ENCODE peak calls at places on chromosomes 4 and X, in nine cellular contexts. One of them, this sample, is unnamed.

GRCh38 chr4:41866799-41867677 is 68.2 kb upstream of the TMEM33 start:
- DNase-seq in neural crest cell: no peak
- DNase-seq in head of caudate nucleus: no peak
- DNase-seq in thoracic aorta: no peak
- DNase-seq in frontal cortex: no peak
- DNase-seq in NCI-H226: no peak
- DNase-seq in NCI-H1417: peak
- DNase-seq in sigmoid colon: no peak
- DNase-seq in GM23338: peak
- DNase-seq in this sample: no peak

GRCh38 chrX:21766101-21766500 is 8.2 kb upstream of the SMPX start:
- DNase-seq in GM23338: no peak
- DNase-seq in sigmoid colon: no peak
- DNase-seq in frontal cortex: no peak
- DNase-seq in thoracic aorta: no peak
- DNase-seq in NCI-H226: no peak
- DNase-seq in head of caudate nucleus: no peak
- DNase-seq in neural crest cell: no peak
- DNase-seq in NCI-H1417: no peak
- DNase-seq in this sample: no peak

GRCh38 chrX:15719324-15719968 is 18.6 kb upstream of the CA5B start:
- DNase-seq in NCI-H1417: no peak
- DNase-seq in frontal cortex: no peak
- DNase-seq in head of caudate nucleus: no peak
- DNase-seq in NCI-H226: no peak
- DNase-seq in GM23338: no peak
- DNase-seq in neural crest cell: no peak
- DNase-seq in sigmoid colon: no peak
- DNase-seq in thoracic aorta: no peak
- DNase-seq in this sample: no peak

GRCh38 chrX:23952984-23953907 is 45.4 kb downstream of the CXorf58 start:
- DNase-seq in head of caudate nucleus: no peak
- DNase-seq in NCI-H1417: peak
- DNase-seq in sigmoid colon: no peak
- DNase-seq in thoracic aorta: no peak
- DNase-seq in GM23338: peak
- DNase-seq in frontal cortex: no peak
- DNase-seq in NCI-H226: no peak
- DNase-seq in neural crest cell: no peak
- DNase-seq in this sample: no peak

GRCh38 chr4:151652841-151653547 is 107.8 kb downstream of the GATB start:
- DNase-seq in frontal cortex: no peak
- DNase-seq in sigmoid colon: no peak
- DNase-seq in thoracic aorta: no peak
- DNase-seq in head of caudate nucleus: no peak
- DNase-seq in NCI-H1417: no peak
- DNase-seq in GM23338: no peak
- DNase-seq in neural crest cell: no peak
- DNase-seq in NCI-H226: no peak
- DNase-seq in this sample: peak

GRCh38 chr4:55321707-55322264 is 24.3 kb upstream of the SRD5A3 start:
- DNase-seq in sigmoid colon: peak
- DNase-seq in NCI-H1417: peak
- DNase-seq in frontal cortex: no peak
- DNase-seq in NCI-H226: peak
- DNase-seq in thoracic aorta: peak
- DNase-seq in neural crest cell: peak
- DNase-seq in GM23338: peak
- DNase-seq in head of caudate nucleus: peak
- DNase-seq in this sample: peak

GRCh38 chr4:27010334-27010940 is 149.8 kb downstream of the STIM2 start:
- DNase-seq in head of caudate nucleus: peak
- DNase-seq in GM23338: peak
- DNase-seq in NCI-H1417: peak
- DNase-seq in NCI-H226: peak
- DNase-seq in thoracic aorta: no peak
- DNase-seq in frontal cortex: peak
- DNase-seq in sigmoid colon: peak
- DNase-seq in neural crest cell: peak
- DNase-seq in this sample: peak

GRCh38 chrX:41602946-41603345 is 85.8 kb upstream of the GPR34 start:
- DNase-seq in GM23338: no peak
- DNase-seq in NCI-H1417: no peak
- DNase-seq in neural crest cell: no peak
- DNase-seq in head of caudate nucleus: no peak
- DNase-seq in sigmoid colon: no peak
- DNase-seq in frontal cortex: no peak
- DNase-seq in NCI-H226: no peak
- DNase-seq in thoracic aorta: no peak
- DNase-seq in this sample: no peak

GRCh38 chr4:94758141-94758699 is 465 bp downstream of the BMPR1B start:
- DNase-seq in neural crest cell: no peak
- DNase-seq in frontal cortex: no peak
- DNase-seq in head of caudate nucleus: peak
- DNase-seq in NCI-H226: no peak
- DNase-seq in sigmoid colon: peak
- DNase-seq in NCI-H1417: peak
- DNase-seq in thoracic aorta: no peak
- DNase-seq in GM23338: peak
- DNase-seq in this sample: peak

GRCh38 chr4:88341227-88342192 is 37.1 kb upstream of the HERC6 start:
- DNase-seq in NCI-H226: peak
- DNase-seq in NCI-H1417: peak
- DNase-seq in neural crest cell: no peak
- DNase-seq in head of caudate nucleus: peak
- DNase-seq in GM23338: no peak
- DNase-seq in thoracic aorta: no peak
- DNase-seq in sigmoid colon: peak
- DNase-seq in frontal cortex: no peak
- DNase-seq in this sample: peak

GRCh38 chr4:97317691-97318090 is 825.6 kb downstream of the STPG2 start:
- DNase-seq in thoracic aorta: no peak
- DNase-seq in NCI-H1417: peak
- DNase-seq in neural crest cell: no peak
- DNase-seq in GM23338: peak
- DNase-seq in NCI-H226: no peak
- DNase-seq in sigmoid colon: no peak
- DNase-seq in frontal cortex: no peak
- DNase-seq in head of caudate nucleus: no peak
- DNase-seq in this sample: no peak

GRCh38 chrX:25015486-25016360 is at the start of gene ARX:
- DNase-seq in NCI-H1417: peak
- DNase-seq in frontal cortex: peak
- DNase-seq in NCI-H226: no peak
- DNase-seq in thoracic aorta: no peak
- DNase-seq in neural crest cell: peak
- DNase-seq in sigmoid colon: no peak
- DNase-seq in GM23338: peak
- DNase-seq in head of caudate nucleus: peak
- DNase-seq in this sample: peak

GRCh38 chr4:84451546-84451945 is 47.5 kb downstream of the NKX6-1 start:
- DNase-seq in sigmoid colon: no peak
- DNase-seq in frontal cortex: no peak
- DNase-seq in neural crest cell: no peak
- DNase-seq in thoracic aorta: no peak
- DNase-seq in GM23338: peak
- DNase-seq in head of caudate nucleus: no peak
- DNase-seq in NCI-H226: no peak
- DNase-seq in NCI-H1417: no peak
- DNase-seq in this sample: no peak

GRCh38 chr4:107740950-107741701 is 21.1 kb upstream of the PAPSS1 start:
- DNase-seq in neural crest cell: no peak
- DNase-seq in NCI-H1417: no peak
- DNase-seq in GM23338: no peak
- DNase-seq in sigmoid colon: peak
- DNase-seq in frontal cortex: no peak
- DNase-seq in thoracic aorta: no peak
- DNase-seq in NCI-H226: peak
- DNase-seq in head of caudate nucleus: peak
- DNase-seq in this sample: peak

GRCh38 chr4:6627832-6628231 is 12.7 kb upstream of the MRFAP1 start:
- DNase-seq in NCI-H1417: no peak
- DNase-seq in head of caudate nucleus: peak
- DNase-seq in sigmoid colon: no peak
- DNase-seq in neural crest cell: no peak
- DNase-seq in thoracic aorta: no peak
- DNase-seq in frontal cortex: no peak
- DNase-seq in GM23338: no peak
- DNase-seq in NCI-H226: no peak
- DNase-seq in this sample: no peak

GRCh38 chrX:12779534-12779933 is 11.7 kb upstream of the PRPS2 start:
- DNase-seq in thoracic aorta: no peak
- DNase-seq in frontal cortex: no peak
- DNase-seq in NCI-H1417: no peak
- DNase-seq in NCI-H226: no peak
- DNase-seq in neural crest cell: no peak
- DNase-seq in head of caudate nucleus: no peak
- DNase-seq in sigmoid colon: no peak
- DNase-seq in GM23338: no peak
- DNase-seq in this sample: no peak

GRCh38 chr4:103008875-103009729 is 10.4 kb downstream of the SLC9B1 start:
- DNase-seq in sigmoid colon: no peak
- DNase-seq in GM23338: peak
- DNase-seq in neural crest cell: no peak
- DNase-seq in NCI-H226: peak
- DNase-seq in frontal cortex: no peak
- DNase-seq in head of caudate nucleus: peak
- DNase-seq in NCI-H1417: peak
- DNase-seq in thoracic aorta: no peak
- DNase-seq in this sample: peak

GRCh38 chr4:101865501-101866062 is 75.1 kb downstream of the BANK1 start:
- DNase-seq in GM23338: no peak
- DNase-seq in NCI-H1417: no peak
- DNase-seq in neural crest cell: no peak
- DNase-seq in sigmoid colon: no peak
- DNase-seq in frontal cortex: no peak
- DNase-seq in head of caudate nucleus: no peak
- DNase-seq in thoracic aorta: no peak
- DNase-seq in NCI-H226: no peak
- DNase-seq in this sample: peak

GRCh38 chrX:15619053-15619772 is 18.5 kb upstream of the ACE2 start:
- DNase-seq in neural crest cell: no peak
- DNase-seq in frontal cortex: no peak
- DNase-seq in GM23338: no peak
- DNase-seq in sigmoid colon: no peak
- DNase-seq in NCI-H226: peak
- DNase-seq in head of caudate nucleus: no peak
- DNase-seq in thoracic aorta: no peak
- DNase-seq in NCI-H1417: no peak
- DNase-seq in this sample: no peak

This sample was measured in AG08395.